ENCODE peak calls at places on chromosome 7, in eight cellular contexts. S, U, V, G, K, B, D and I are unnamed samples.

GRCh38 chr7:41047789-41048191 is 655.1 kb downstream of the INHBA start:
- DNase-seq in S (no peak), U (no peak), V (no peak), G (no peak), K (no peak), B (peak), D (no peak), I (no peak)

GRCh38 chr7:9097565-9098060 is 664.2 kb downstream of the NXPH1 start:
- DNase-seq in S (no peak), U (no peak), V (no peak), G (no peak), K (no peak), B (no peak), D (no peak), I (no peak)

GRCh38 chr7:92833024-92833765 is 3.2 kb downstream of the CDK6 start:
- DNase-seq in S (no peak), U (peak), V (peak), G (peak), K (peak), B (peak), D (peak), I (peak)

GRCh38 chr7:44796034-44796503 is 412 bp upstream of the PPIA start:
- DNase-seq in S (no peak), U (peak), V (no peak), G (peak), K (no peak), B (peak), D (peak), I (no peak)

GRCh38 chr7:123847868-123848267 is 2.9 kb downstream of the HYAL4 start:
- DNase-seq in S (no peak), U (no peak), V (no peak), G (no peak), K (no peak), B (no peak), D (no peak), I (no peak)

GRCh38 chr7:157679607-157680006 is 342.8 kb downstream of the DNAJB6 start:
- DNase-seq in S (no peak), U (no peak), V (no peak), G (no peak), K (no peak), B (no peak), D (no peak), I (no peak)

GRCh38 chr7:153835104-153835503 is 217.1 kb upstream of the DPP6 start:
- DNase-seq in S (no peak), U (no peak), V (no peak), G (no peak), K (no peak), B (no peak), D (no peak), I (no peak)

GRCh38 chr7:151110236-151110940 is 24.1 kb downstream of the AGAP3 start:
- DNase-seq in S (no peak), U (no peak), V (no peak), G (no peak), K (no peak), B (no peak), D (no peak), I (no peak)

GRCh38 chr7:86846494-86847190 is 202.9 kb downstream of the GRM3 start:
- DNase-seq in S (no peak), U (no peak), V (no peak), G (no peak), K (no peak), B (no peak), D (no peak), I (no peak)

GRCh38 chr7:143008007-143008901 is 18.7 kb downstream of the OR9A2 start:
- DNase-seq in S (peak), U (peak), V (peak), G (peak), K (peak), B (peak), D (peak), I (peak)

GRCh38 chr7:2452074-2452507 is 24.1 kb downstream of the GRIFIN start:
- DNase-seq in S (no peak), U (no peak), V (no peak), G (no peak), K (peak), B (no peak), D (no peak), I (no peak)

GRCh38 chr7:24025094-24025493 is 258.9 kb upstream of the NPY start:
- DNase-seq in S (peak), U (no peak), V (peak), G (no peak), K (no peak), B (no peak), D (no peak), I (peak)

GRCh38 chr7:114922151-114922651 is 307 bp downstream of the MDFIC start:
- DNase-seq in S (no peak), U (peak), V (peak), G (no peak), K (peak), B (peak), D (peak), I (peak)

GRCh38 chr7:80876894-80877414 is 41.9 kb downstream of the SEMA3C start:
- DNase-seq in S (no peak), U (no peak), V (peak), G (no peak), K (no peak), B (peak), D (no peak), I (no peak)

GRCh38 chr7:159218216-159219006 is 73.7 kb upstream of the VIPR2 start:
- DNase-seq in S (no peak), U (no peak), V (no peak), G (no peak), K (no peak), B (no peak), D (no peak), I (no peak)

GRCh38 chr7:128974241-128974934 is 36.7 kb downstream of the IRF5 start:
- DNase-seq in S (no peak), U (no peak), V (no peak), G (no peak), K (no peak), B (no peak), D (no peak), I (no peak)

GRCh38 chr7:28726563-28726962 is 231.6 kb downstream of the TRIL start:
- DNase-seq in S (no peak), U (no peak), V (no peak), G (no peak), K (no peak), B (no peak), D (no peak), I (no peak)

GRCh38 chr7:139958599-139959380 is 104.0 kb downstream of the PARP12 start:
- DNase-seq in S (peak), U (no peak), V (no peak), G (no peak), K (no peak), B (no peak), D (no peak), I (no peak)

GRCh38 chr7:157670490-157671357 is 333.9 kb downstream of the DNAJB6 start:
- DNase-seq in S (no peak), U (no peak), V (peak), G (no peak), K (no peak), B (no peak), D (no peak), I (no peak)

GRCh38 chr7:2353650-2354172 is 916 bp upstream of the EIF3B start:
- DNase-seq in S (peak), U (peak), V (peak), G (peak), K (peak), B (peak), D (no peak), I (peak)

GRCh38 chr7:158828343-158829020 is 827 bp downstream of the ESYT2 start:
- DNase-seq in S (no peak), U (no peak), V (peak), G (peak), K (peak), B (peak), D (no peak), I (peak)

GRCh38 chr7:100835903-100836811 is 8.8 kb upstream of the EPHB4 start:
- DNase-seq in S (no peak), U (no peak), V (peak), G (no peak), K (peak), B (no peak), D (no peak), I (no peak)

GRCh38 chr7:1220958-1221745 is 11.5 kb upstream of the UNCX start:
- DNase-seq in S (no peak), U (no peak), V (no peak), G (no peak), K (no peak), B (no peak), D (no peak), I (no peak)

GRCh38 chr7:78924581-78924980 is 528.9 kb downstream of the MAGI2 start:
- DNase-seq in S (no peak), U (no peak), V (peak), G (no peak), K (no peak), B (peak), D (no peak), I (peak)

GRCh38 chr7:41507686-41508268 is 195.1 kb downstream of the INHBA start:
- DNase-seq in S (no peak), U (no peak), V (no peak), G (no peak), K (no peak), B (no peak), D (no peak), I (no peak)

GRCh38 chr7:40608321-40609075 is 473.7 kb downstream of the SUGCT start:
- DNase-seq in S (no peak), U (no peak), V (no peak), G (no peak), K (no peak), B (no peak), D (no peak), I (no peak)

GRCh38 chr7:2279873-2280272 is 34.4 kb downstream of the SNX8 start:
- DNase-seq in S (no peak), U (no peak), V (no peak), G (no peak), K (no peak), B (no peak), D (no peak), I (no peak)

GRCh38 chr7:154795437-154795836 is 207.5 kb downstream of the PAXIP1 start:
- DNase-seq in S (no peak), U (no peak), V (no peak), G (no peak), K (no peak), B (no peak), D (no peak), I (no peak)

GRCh38 chr7:859368-860030 is 16.9 kb upstream of the GET4 start:
- DNase-seq in S (no peak), U (no peak), V (no peak), G (no peak), K (no peak), B (no peak), D (no peak), I (no peak)

GRCh38 chr7:38830826-38831225 is 78.2 kb downstream of the VPS41 start:
- DNase-seq in S (no peak), U (no peak), V (no peak), G (no peak), K (no peak), B (no peak), D (no peak), I (no peak)

GRCh38 chr7:43530553-43531410 is 52.1 kb upstream of the STK17A start:
- DNase-seq in S (no peak), U (no peak), V (no peak), G (no peak), K (no peak), B (no peak), D (no peak), I (no peak)

DNA sequence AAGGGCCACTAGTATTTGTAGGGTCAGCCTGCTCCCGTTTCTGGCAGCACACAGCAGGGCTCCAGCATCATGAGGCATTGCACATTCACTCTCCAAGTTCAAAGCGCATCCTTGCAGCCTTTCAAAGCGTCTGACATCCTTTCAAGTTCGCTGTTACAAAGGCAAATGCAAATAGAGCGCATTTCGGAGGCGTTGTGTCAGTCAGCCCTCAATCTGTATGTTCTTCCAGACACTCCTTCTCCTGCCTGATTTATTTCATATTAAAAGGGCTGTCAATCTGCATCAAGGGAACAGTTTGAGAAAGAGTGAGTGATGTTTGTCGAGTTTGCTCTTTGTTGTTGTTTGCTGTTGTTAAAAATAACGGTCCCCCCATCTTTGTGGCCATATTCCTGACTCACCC is 188.5 kb downstream of the SNX10 start:
- DNase-seq in S (no peak), U (no peak), V (no peak), G (no peak), K (no peak), B (no peak), D (no peak), I (no peak)
- TF ChIP-seq CTCF in S (no peak), U (no peak), V (no peak), G (no peak), K (no peak), B (no peak), D (no peak), I (no peak)

DNA sequence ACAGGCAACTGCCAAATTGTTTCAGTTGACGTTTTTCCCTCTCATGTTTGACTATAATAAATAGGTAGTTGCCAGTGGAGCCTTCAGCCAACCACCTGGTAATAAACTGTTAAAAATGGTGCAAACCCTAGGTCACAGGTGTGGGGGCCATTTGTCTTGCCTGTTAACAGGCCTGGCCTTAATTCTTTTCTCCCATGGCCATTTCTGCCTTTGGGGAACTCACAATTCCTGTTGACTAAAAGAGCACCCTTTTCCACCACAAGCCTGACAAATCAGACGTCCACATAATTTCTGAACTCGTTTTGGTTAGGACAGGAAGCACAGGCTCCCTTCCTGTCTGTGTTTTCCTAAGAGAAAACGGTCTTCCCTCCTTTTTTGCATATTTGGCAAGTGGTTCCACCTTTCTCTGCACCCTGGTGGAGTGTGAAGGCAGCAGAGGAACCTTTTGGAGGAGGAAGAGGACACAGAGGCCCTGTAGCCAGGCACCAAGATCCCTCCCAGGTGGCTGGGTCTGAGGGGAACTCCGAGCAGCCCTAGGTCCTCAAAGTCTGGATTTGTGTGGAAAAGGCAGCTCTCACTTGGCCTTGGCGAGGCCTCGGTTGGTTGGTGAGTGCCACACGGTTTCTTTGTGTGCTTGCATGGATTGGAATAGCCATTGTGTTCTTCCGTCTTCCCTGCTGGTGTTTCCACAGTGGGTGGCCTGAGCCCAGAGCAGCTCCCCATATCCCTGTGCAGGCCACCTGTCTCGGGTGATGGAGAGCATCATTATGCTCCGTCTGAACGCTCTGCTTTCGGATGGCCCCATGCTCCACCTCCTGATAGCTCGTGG is 4.0 kb downstream of the IKZF1 start:
- DNase-seq in S (no peak), U (no peak), V (no peak), G (peak), K (no peak), B (no peak), D (no peak), I (peak)
- H3K4me3 ChIP-seq in S (no peak), U (no peak), V (no peak), G (peak), K (peak), B (no peak), D (peak), I (peak)

GRCh38 chr7:5692112-5692844 is 89.2 kb downstream of the RNF216 start:
- DNase-seq in S (peak), U (peak), V (peak), G (no peak), K (no peak), B (no peak), D (peak), I (peak)
- TF ChIP-seq CTCF in S (no peak), U (no peak), V (no peak), G (no peak), K (no peak), B (no peak), D (no peak), I (no peak)

GRCh38 chr7:147428075-147428474 is 1162.5 kb upstream of the C7orf33 start:
- DNase-seq in S (no peak), U (no peak), V (no peak), G (no peak), K (no peak), B (no peak), D (no peak), I (no peak)
- H3K4me3 ChIP-seq in S (no peak), U (no peak), V (no peak), G (no peak), K (no peak), B (no peak), D (no peak), I (no peak)

GRCh38 chr7:13262929-13263530 is 575.6 kb downstream of the ARL4A start:
- DNase-seq in S (peak), U (no peak), V (peak), G (peak), K (no peak), B (peak), D (no peak), I (peak)
- TF ChIP-seq CTCF in S (peak), U (peak), V (peak), G (peak), K (peak), B (peak), D (peak), I (peak)

GRCh38 chr7:70720191-70720873 is 411.6 kb upstream of the GALNT17 start:
- DNase-seq in S (no peak), U (no peak), V (no peak), G (no peak), K (no peak), B (no peak), D (no peak), I (peak)
- H3K4me3 ChIP-seq in S (no peak), U (no peak), V (no peak), G (no peak), K (no peak), B (no peak), D (no peak), I (no peak)